ENCODE peak calls at places on chromosome 21, in seven cellular contexts. B, M, D, S, G, V and Q are unnamed samples.

GRCh38 chr21:28444567-28444966 is 548.1 kb downstream of the LTN1 start:
- DNase-seq in V (no peak), B (no peak), G (no peak), S (no peak), M (no peak), D (peak), Q (no peak)

GRCh38 chr21:25862596-25862995 is 127.8 kb downstream of the GABPA start:
- DNase-seq in M (no peak), B (peak), D (no peak), G (no peak), V (no peak), S (no peak), Q (no peak)

GRCh38 chr21:41689289-41689583 is 77.6 kb downstream of the RIPK4 start:
- DNase-seq in G (no peak), M (no peak), S (no peak), V (no peak), B (no peak), D (no peak), Q (no peak)

GRCh38 chr21:37787456-37787855 is 128.8 kb downstream of the KCNJ6 start:
- DNase-seq in S (no peak), D (no peak), V (peak), G (peak), M (no peak), B (no peak), Q (no peak)

GRCh38 chr21:37463083-37463780 is 96.7 kb downstream of the DYRK1A start:
- DNase-seq in B (peak), G (peak), M (no peak), V (peak), D (no peak), S (no peak), Q (no peak)

GRCh38 chr21:27268290-27268689 is 301.4 kb upstream of the ADAMTS5 start:
- DNase-seq in D (no peak), V (no peak), B (no peak), S (no peak), M (no peak), G (no peak), Q (no peak)

GRCh38 chr21:42581676-42582371 is 68.2 kb downstream of the SLC37A1 start:
- DNase-seq in M (no peak), G (no peak), D (no peak), S (no peak), B (no peak), V (no peak), Q (no peak)

GRCh38 chr21:32073190-32073589 is 200.4 kb downstream of the HUNK start:
- DNase-seq in B (no peak), D (no peak), M (no peak), V (no peak), S (no peak), G (no peak), Q (no peak)

GRCh38 chr21:33666153-33666552 is 23.9 kb downstream of the ITSN1 start:
- DNase-seq in B (no peak), M (no peak), V (no peak), S (no peak), D (no peak), G (no peak), Q (no peak)

GRCh38 chr21:34870246-34870645 is 178.9 kb downstream of the RUNX1 start:
- DNase-seq in G (no peak), V (no peak), D (no peak), B (no peak), M (no peak), S (no peak), Q (no peak)

GRCh38 chr21:25735221-25735894 is 586 bp downstream of the GABPA start:
- DNase-seq in B (peak), V (peak), D (peak), M (peak), G (peak), S (peak), Q (peak)

GRCh38 chr21:34614693-34615486 is at the start of gene RCAN1:
- DNase-seq in S (peak), V (peak), D (peak), B (peak), M (peak), G (peak), Q (peak)

GRCh38 chr21:42746240-42746592 is 92.8 kb downstream of the PDE9A start:
- DNase-seq in B (no peak), G (no peak), S (no peak), M (no peak), V (no peak), D (no peak), Q (no peak)

GRCh38 chr21:41750532-41751151 is 16.2 kb downstream of the RIPK4 start:
- DNase-seq in M (no peak), V (no peak), B (no peak), D (no peak), G (no peak), S (no peak), Q (no peak)

GRCh38 chr21:42313501-42313969 is 1.7 kb downstream of the TFF3 start:
- DNase-seq in B (no peak), G (no peak), D (no peak), S (no peak), V (no peak), M (no peak), Q (no peak)

GRCh38 chr21:31140025-31140424 is 101.7 kb upstream of the KRTAP19-8 start:
- DNase-seq in S (no peak), V (no peak), G (no peak), M (no peak), D (no peak), B (no peak), Q (no peak)

GRCh38 chr21:40765771-40766170 is 81.2 kb downstream of the DSCAM start:
- DNase-seq in D (no peak), V (no peak), M (no peak), S (no peak), B (no peak), G (no peak), Q (peak)

GRCh38 chr21:42308914-42309752 is 6.1 kb downstream of the TFF3 start:
- DNase-seq in B (no peak), D (no peak), S (no peak), G (no peak), M (no peak), V (no peak), Q (no peak)

GRCh38 chr21:42781150-42781980 is 98.0 kb downstream of the WDR4 start:
- DNase-seq in B (no peak), D (peak), M (no peak), S (peak), G (no peak), V (peak), Q (peak)

GRCh38 chr21:42495027-42495426 is 997 bp downstream of the RSPH1 start:
- DNase-seq in D (no peak), S (no peak), B (no peak), V (no peak), M (no peak), G (no peak), Q (no peak)

GRCh38 chr21:20971296-20971921 is 26.8 kb upstream of the NCAM2 start:
- DNase-seq in V (peak), S (peak), M (peak), B (peak), G (peak), D (no peak), Q (peak)

GRCh38 chr21:31862078-31862477 is 10.7 kb upstream of the HUNK start:
- DNase-seq in D (no peak), G (no peak), S (no peak), V (no peak), B (no peak), M (no peak), Q (no peak)

GRCh38 chr21:38268859-38269566 is 12.2 kb downstream of the KCNJ15 start:
- DNase-seq in S (no peak), B (no peak), V (no peak), G (no peak), D (no peak), M (no peak), Q (no peak)

GRCh38 chr21:42199488-42200463 is 19.2 kb upstream of the ABCG1 start:
- DNase-seq in B (no peak), G (peak), S (no peak), V (peak), D (no peak), M (no peak), Q (no peak)

GRCh38 chr21:29248124-29248523 is 50.6 kb upstream of the BACH1 start:
- DNase-seq in G (no peak), D (no peak), V (no peak), M (no peak), S (no peak), B (no peak), Q (no peak)

GRCh38 chr21:28779914-28780313 is 212.8 kb downstream of the LTN1 start:
- DNase-seq in S (no peak), M (no peak), V (no peak), B (no peak), D (no peak), G (no peak), Q (no peak)

GRCh38 chr21:29078884-29079765 is 5.7 kb upstream of the CCT8 start:
- DNase-seq in B (no peak), D (peak), S (no peak), G (no peak), V (no peak), M (no peak), Q (no peak)

GRCh38 chr21:38244407-38244787 is 12.4 kb upstream of the KCNJ15 start:
- DNase-seq in D (no peak), M (no peak), G (no peak), V (no peak), B (no peak), S (no peak), Q (no peak)

GRCh38 chr21:36261459-36261858 is 58.5 kb upstream of the MORC3 start:
- DNase-seq in M (no peak), D (no peak), V (no peak), G (no peak), B (no peak), S (no peak), Q (no peak)

GRCh38 chr21:36263797-36264196 is 56.2 kb upstream of the MORC3 start:
- DNase-seq in M (no peak), G (no peak), B (no peak), V (no peak), S (no peak), D (no peak), Q (no peak)

GRCh38 chr21:36260030-36260787 is 59.8 kb upstream of the MORC3 start:
- DNase-seq in G (peak), D (peak), B (no peak), M (no peak), S (peak), V (peak), Q (no peak)

GRCh38 chr21:36257657-36258056 is 62.3 kb upstream of the MORC3 start:
- DNase-seq in D (no peak), G (no peak), M (no peak), S (no peak), V (no peak), B (no peak), Q (no peak)

DNA sequence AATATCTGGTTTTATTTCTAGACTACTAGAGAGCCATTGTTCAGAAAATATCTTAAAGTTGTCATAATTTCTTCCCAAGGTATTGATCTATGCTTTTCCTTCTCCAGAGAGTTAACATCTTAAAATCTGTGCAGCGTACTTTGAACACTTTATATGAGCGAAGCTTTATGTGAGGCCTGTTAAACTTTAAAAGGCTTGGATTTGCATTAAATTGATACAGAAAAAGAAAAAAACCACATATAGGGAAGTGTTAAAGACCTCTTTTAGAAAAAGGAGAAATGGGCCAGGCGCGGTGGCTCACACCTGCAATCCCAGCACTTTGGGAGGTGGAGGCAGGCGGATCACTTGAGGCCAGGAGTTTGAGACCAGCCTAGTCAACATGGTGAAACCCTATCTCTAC is 59.2 kb upstream of the MORC3 start:
- DNase-seq in B (no peak), M (no peak), D (no peak), G (no peak), V (no peak), S (no peak), Q (no peak)
- TF ChIP-seq CTCF in B (no peak), M (no peak), D (no peak), G (no peak), V (peak), S (peak), Q (peak)

GRCh38 chr21:44461438-44462089 is 6.3 kb downstream of the LRRC3 start:
- DNase-seq in B (peak), V (no peak), M (no peak), D (no peak), G (no peak), S (peak), Q (no peak)
- TF ChIP-seq CTCF in B (peak), V (no peak), M (peak), D (peak), G (peak), S (peak), Q (no peak)

GRCh38 chr21:39377444-39378050 is 28.7 kb upstream of the HMGN1 start:
- DNase-seq in S (no peak), V (no peak), G (no peak), M (no peak), B (no peak), D (no peak), Q (no peak)

GRCh38 chr21:39374046-39374445 is 25.2 kb upstream of the HMGN1 start:
- DNase-seq in D (no peak), G (no peak), M (no peak), S (no peak), B (no peak), V (no peak), Q (no peak)

GRCh38 chr21:39367783-39368182 is 18.9 kb upstream of the HMGN1 start:
- DNase-seq in S (no peak), V (no peak), M (no peak), G (no peak), B (no peak), D (no peak), Q (no peak)

GRCh38 chr21:39375446-39375845 is 26.6 kb upstream of the HMGN1 start:
- DNase-seq in D (no peak), B (no peak), S (no peak), G (no peak), V (no peak), M (no peak), Q (no peak)

DNA sequence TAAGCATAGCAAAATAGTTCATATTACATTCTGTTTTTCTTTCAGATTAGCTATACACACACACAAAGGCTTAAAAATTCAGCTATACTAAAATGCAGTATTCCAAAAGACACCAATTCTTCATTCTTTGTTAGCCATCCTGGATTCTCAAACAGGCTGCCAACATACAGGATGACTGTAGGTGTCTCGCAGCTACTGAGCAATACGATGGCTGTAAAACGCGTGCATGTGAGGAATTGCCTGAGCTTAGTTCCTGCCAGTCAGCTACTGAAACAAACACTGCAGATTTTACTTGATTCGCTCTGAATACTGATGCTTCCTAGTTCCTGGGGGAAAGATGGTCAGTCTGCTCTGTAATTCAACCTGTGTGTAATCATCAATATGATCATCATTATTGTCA is 24.7 kb upstream of the HMGN1 start:
- DNase-seq in V (peak), M (no peak), G (no peak), B (peak), S (peak), D (no peak), Q (no peak)
- TF ChIP-seq CTCF in V (peak), M (no peak), G (peak), B (peak), S (no peak), D (no peak), Q (no peak)

DNA sequence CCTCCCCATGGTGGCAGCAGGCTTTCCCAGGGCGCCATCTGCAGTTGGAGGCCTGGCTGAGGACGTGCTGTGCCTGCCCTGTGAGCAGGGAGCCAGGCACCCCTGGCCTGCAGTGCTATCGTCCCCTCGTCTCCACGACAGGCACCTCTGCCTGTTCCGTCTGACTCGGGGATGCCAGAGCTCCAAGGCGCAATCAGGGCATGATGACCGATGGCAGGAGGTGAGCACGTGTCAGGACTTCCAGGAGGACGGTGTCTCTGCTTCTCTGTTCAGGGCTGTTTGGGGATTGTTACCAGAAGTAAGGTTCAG is 125.2 kb downstream of the PCBP3 start:
- DNase-seq in B (peak), S (no peak), V (no peak), M (no peak), G (no peak), D (no peak), Q (no peak)
- TF ChIP-seq CTCF in B (peak), S (no peak), V (no peak), M (no peak), G (no peak), D (no peak), Q (no peak)

GRCh38 chr21:15976807-15977206 is 247.0 kb downstream of the USP25 start:
- DNase-seq in G (no peak), M (no peak), D (no peak), S (peak), V (no peak), B (peak), Q (no peak)
- TF ChIP-seq CTCF in G (peak), M (no peak), D (no peak), S (no peak), V (no peak), B (peak), Q (no peak)